ENCODE peak calls at places on chromosomes 7 and 10, in four cellular contexts. V, C, P and Q are unnamed samples.
A peak's percentile ranks its signal among the peaks of the same experiment; 100 is the strongest.

GRCh38 chr10:100909506-100910260 is 3.1 kb upstream of the SLF2 start:
- DNase-seq in V (no peak), C (no peak), P (no peak), Q (no peak)

GRCh38 chr7:117750612-117751563 is 122.4 kb downstream of the CTTNBP2 start:
- DNase-seq in V (no peak), P (no peak), C (no peak), Q (no peak)

GRCh38 chr10:49613882-49614241 is at the start of gene CHAT:
- DNase-seq in V (no peak), P (no peak), C (no peak), Q (no peak)

GRCh38 chr7:147406521-147407115 is 1183.9 kb upstream of the C7orf33 start:
- DNase-seq in P (no peak), C (no peak), V (no peak), Q (no peak)

GRCh38 chr10:113027230-113027573 is 77.2 kb downstream of the TCF7L2 start:
- DNase-seq in C (no peak), V (no peak), P (no peak), Q (no peak)

GRCh38 chr10:120386896-120387295 is 70.1 kb upstream of the PLPP4 start:
- DNase-seq in V (no peak), C (no peak), P (no peak), Q (no peak)

GRCh38 chr10:30172096-30172495 is 112.7 kb upstream of the JCAD start:
- DNase-seq in P (no peak), C (no peak), V (no peak), Q (no peak)

GRCh38 chr10:27019827-27020226 is 80.5 kb downstream of the ANKRD26 start:
- DNase-seq in C (no peak), P (no peak), V (no peak), Q (no peak)

GRCh38 chr10:28587970-28588290 is 55.0 kb downstream of the WAC start:
- DNase-seq in P (no peak), C (peak; percentile 55), V (peak; percentile 25), Q (no peak)

GRCh38 chr7:32588657-32589056 is 93.4 kb downstream of the AVL9 start:
- DNase-seq in C (no peak), P (no peak), V (no peak), Q (no peak)

GRCh38 chr7:31022726-31023125 is 29.4 kb upstream of the ADCYAP1R1 start:
- DNase-seq in C (no peak), P (no peak), V (no peak), Q (no peak)

GRCh38 chr7:141014091-141014490 is 661 bp downstream of the MRPS33 start:
- DNase-seq in P (no peak), C (no peak), V (no peak), Q (no peak)

GRCh38 chr10:47176206-47176902 is 123.6 kb upstream of the GDF10 start:
- DNase-seq in P (no peak), V (no peak), C (no peak), Q (no peak)

GRCh38 chr7:99123571-99124033 is 20.3 kb downstream of the SMURF1 start:
- DNase-seq in C (no peak), P (no peak), V (no peak), Q (no peak)

GRCh38 chr7:64559206-64559605 is 3.7 kb downstream of the ZNF680 start:
- DNase-seq in V (no peak), C (peak; percentile 25), P (no peak), Q (peak; percentile 39)

GRCh38 chr10:60162631-60163030 is 227.0 kb downstream of the ANK3 start:
- DNase-seq in P (no peak), V (no peak), C (no peak), Q (no peak)

GRCh38 chr10:49367600-49367999 is 28.3 kb downstream of the DRGX start:
- DNase-seq in P (no peak), V (no peak), C (no peak), Q (no peak)

GRCh38 chr10:114436941-114437340 is 32.6 kb upstream of the AFAP1L2 start:
- DNase-seq in P (no peak), C (no peak), V (no peak), Q (no peak)

GRCh38 chr10:42690449-42691360 is 52.3 kb upstream of the ZNF33B start:
- DNase-seq in C (peak; percentile 13), P (no peak), V (no peak), Q (no peak)

GRCh38 chr7:29457565-29457971 is 106.1 kb upstream of the PRR15 start:
- DNase-seq in C (no peak), V (no peak), P (no peak), Q (no peak)

GRCh38 chr7:30180718-30181117 is 45.9 kb downstream of the MTURN start:
- DNase-seq in V (no peak), C (no peak), P (no peak), Q (no peak)

GRCh38 chr7:18958627-18959026 is 158.8 kb downstream of the TWIST1 start:
- DNase-seq in V (no peak), C (no peak), P (no peak), Q (no peak)

GRCh38 chr10:107409517-107409916 is 245.0 kb upstream of the SORCS1 start:
- DNase-seq in P (no peak), C (peak; percentile 4), V (no peak), Q (no peak)

GRCh38 chr7:1150400-1151002 is 9.5 kb downstream of the ZFAND2A start:
- DNase-seq in C (no peak), P (no peak), V (no peak), Q (no peak)

GRCh38 chr7:15620491-15621185 is 58.8 kb upstream of the AGMO start:
- DNase-seq in C (no peak), P (no peak), V (no peak), Q (no peak)

GRCh38 chr7:131232768-131233167 is 94.9 kb upstream of the MKLN1 start:
- DNase-seq in V (no peak), C (no peak), P (no peak), Q (no peak)

GRCh38 chr7:77427996-77428603 is 12.0 kb upstream of the GSAP start:
- DNase-seq in P (no peak), V (no peak), C (peak; percentile 30), Q (no peak)

GRCh38 chr10:8306685-8307364 is 252.3 kb downstream of the GATA3 start:
- DNase-seq in V (no peak), P (no peak), C (no peak), Q (no peak)

GRCh38 chr7:130598056-130598455 is 70.5 kb downstream of the COPG2 start:
- DNase-seq in P (no peak), C (no peak), V (no peak), Q (no peak)

GRCh38 chr7:30613366-30614325 is 19.0 kb downstream of the GARS1 start:
- DNase-seq in V (no peak), C (no peak), P (no peak), Q (no peak)

GRCh38 chr10:132486539-132487121 is 51.0 kb upstream of the INPP5A start:
- DNase-seq in C (no peak), P (no peak), V (no peak), Q (peak; percentile 44)

GRCh38 chr7:91047636-91048035 is 216.6 kb upstream of the FZD1 start:
- DNase-seq in P (no peak), V (no peak), C (no peak), Q (no peak)

GRCh38 chr7:28083159-28083997 is 97.2 kb downstream of the JAZF1 start:
- DNase-seq in P (peak; percentile 68), C (peak; percentile 37), V (no peak), Q (no peak)

GRCh38 chr7:14201353-14201752 is 211.9 kb upstream of the ETV1 start:
- DNase-seq in P (no peak), V (no peak), C (no peak), Q (no peak)

GRCh38 chr7:20217193-20217948 is at the start of gene MACC1:
- DNase-seq in P (no peak), C (peak; percentile 93), V (peak; percentile 78), Q (no peak)

GRCh38 chr10:4074559-4075407 is 289.8 kb upstream of the KLF6 start:
- DNase-seq in V (no peak), C (no peak), P (no peak), Q (no peak)

GRCh38 chr10:80453715-80454525 is at the start of gene TSPAN14:
- DNase-seq in V (peak; percentile 86), C (peak; percentile 87), P (peak; percentile 63), Q (peak; percentile 90)

DNA sequence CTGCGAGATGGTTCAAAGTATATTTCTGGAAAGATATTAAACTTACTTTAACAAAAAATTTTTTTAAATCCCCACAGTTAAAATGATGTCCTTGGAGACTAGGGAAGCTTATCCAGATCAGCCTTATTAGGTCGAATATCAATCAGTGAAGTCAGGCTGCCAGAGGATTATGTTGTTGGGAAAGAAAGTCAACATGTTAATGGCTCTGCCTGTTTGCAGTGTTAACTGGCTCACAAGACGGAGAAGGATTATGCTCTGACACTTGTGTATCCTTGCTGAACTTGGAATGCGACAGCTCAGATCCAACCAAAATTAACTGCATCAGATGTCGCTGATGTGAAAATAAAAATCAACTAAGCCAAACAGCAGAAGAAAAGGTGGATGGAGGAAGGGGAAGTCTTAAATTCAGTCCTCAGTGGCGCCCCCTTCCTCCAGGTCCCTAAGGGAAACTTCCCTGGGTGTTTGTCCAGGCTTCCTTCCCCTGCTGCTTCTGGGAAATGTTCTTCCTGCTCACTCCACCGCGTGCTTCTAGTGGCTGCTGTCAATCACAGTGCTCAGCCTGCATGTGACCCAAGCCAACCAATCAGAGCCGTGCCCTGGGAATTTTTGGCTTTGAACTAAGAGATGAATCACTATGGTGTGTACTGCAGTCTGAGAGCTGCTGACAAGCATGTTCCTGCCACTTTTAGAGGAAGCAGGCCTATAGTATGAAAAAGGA is 690.4 kb upstream of the NRP1 start:
- DNase-seq in V (no peak), C (no peak), P (no peak), Q (no peak)
- TF ChIP-seq CTCF in V (no peak), C (no peak), P (no peak), Q (no peak)

GRCh38 chr7:35800718-35801391 is at the start of gene SEPTIN7:
- DNase-seq in C (peak; percentile 99), P (peak; percentile 93), V (peak; percentile 98), Q (peak; percentile 100)
- TF ChIP-seq POLR2A in C (peak; percentile 56), P (peak; percentile 91), V (no peak), Q (peak; percentile 72)

DNA sequence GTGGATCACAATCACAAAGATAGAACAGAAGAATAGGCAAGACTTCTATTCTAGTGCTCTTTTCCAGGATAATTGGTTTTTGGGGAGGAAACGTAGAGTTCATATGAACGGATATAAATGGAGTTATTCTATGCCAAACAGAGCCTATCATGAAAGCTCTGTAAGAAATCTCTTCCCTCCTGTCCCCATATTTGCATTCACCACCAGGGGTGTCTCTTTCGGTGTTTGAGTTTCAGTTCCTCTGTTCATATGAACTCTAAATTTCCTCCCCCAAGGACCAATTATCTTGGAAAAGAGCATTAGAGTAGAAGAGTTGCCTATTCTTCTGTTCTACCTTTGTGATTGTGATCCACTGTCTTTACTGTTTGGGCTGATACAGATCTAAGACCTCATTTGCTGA is 48.3 kb upstream of the CDC14C start:
- DNase-seq in P (no peak), C (no peak), V (no peak), Q (no peak)
- TF ChIP-seq CTCF in P (no peak), C (no peak), V (no peak), Q (no peak)

DNA sequence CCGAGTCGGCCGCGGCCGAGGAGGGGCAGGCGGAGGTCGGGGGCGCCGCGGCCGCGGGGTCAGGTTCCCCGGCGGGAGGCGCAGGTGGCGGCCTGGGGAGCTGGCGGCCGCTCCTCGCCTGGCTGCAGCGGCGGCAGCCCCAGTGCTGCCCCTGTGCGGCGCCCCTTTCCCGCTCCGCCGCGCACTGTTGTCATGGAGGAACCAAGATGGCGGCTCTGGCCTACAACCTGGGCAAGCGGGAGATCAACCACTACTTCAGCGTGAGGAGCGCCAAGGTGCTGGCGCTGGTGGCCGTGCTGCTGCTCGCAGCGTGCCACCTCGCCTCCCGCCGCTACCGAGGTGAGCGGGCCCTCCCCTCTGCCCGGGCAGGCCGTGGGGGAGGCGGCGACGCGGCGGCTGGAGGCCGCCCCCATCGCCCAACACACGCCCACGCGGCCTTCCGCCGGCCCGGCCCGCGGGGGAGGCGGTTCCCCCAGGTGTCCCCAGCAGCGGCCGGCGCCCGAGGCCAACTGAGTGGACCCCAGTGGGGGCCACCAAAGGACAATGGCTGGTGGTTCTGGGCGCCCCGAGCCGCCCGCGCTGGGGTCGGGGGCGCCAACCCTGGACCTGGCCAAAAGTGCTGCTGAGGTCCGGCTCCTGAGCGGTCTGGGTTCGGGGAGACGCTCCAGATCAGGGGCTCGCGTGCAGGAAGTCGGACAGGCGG is 421 bp downstream of the CASD1 start:
- DNase-seq in C (peak; percentile 81), P (peak; percentile 53), V (peak; percentile 72), Q (peak; percentile 75)
- TF ChIP-seq POLR2A in C (peak; percentile 75), P (no peak), V (no peak), Q (peak; percentile 60)